ENCODE peak calls at places on chromosomes 4 and X, in seven cellular contexts. R is stimulated activated CD8-positive, alpha-beta memory T cell treated with anti-CD3 and anti-CD28 coated beads, Interleukin-15, amount 100 ng/mL, for 24 hours; G is AML-193; J is heart right ventricle; P is Daoy; Z is T-helper 17 cell; U is AG20443. Y is an unnamed sample.

GRCh38 chrX:120311632-120312000 is 355 bp upstream of the TMEM255A start:
- DNase-seq in Z (no peak), G (no peak), U (no peak), J (no peak), R (no peak), P (peak), Y (no peak)

GRCh38 chrX:118554511-118554910 is 58.9 kb downstream of the DOCK11 start:
- DNase-seq in R (no peak), P (no peak), G (no peak), U (no peak), J (no peak), Z (no peak), Y (no peak)

GRCh38 chrX:68881911-68882310 is 53.1 kb downstream of the EFNB1 start:
- DNase-seq in R (no peak), P (no peak), G (no peak), Z (no peak), J (no peak), U (no peak), Y (no peak)

GRCh38 chr4:121951570-121952110 is at the start of gene TRPC3:
- DNase-seq in R (peak), U (peak), Z (peak), P (peak), J (no peak), G (no peak), Y (peak)

GRCh38 chr4:41426523-41426922 is 111.4 kb upstream of the LIMCH1 start:
- DNase-seq in G (no peak), R (no peak), Z (no peak), P (no peak), U (no peak), J (no peak), Y (no peak)

GRCh38 chr4:123587983-123588494 is 191.4 kb downstream of the SPRY1 start:
- DNase-seq in G (no peak), J (peak), Z (no peak), P (peak), U (peak), R (no peak), Y (no peak)

GRCh38 chrX:119537487-119537886 is 27.7 kb downstream of the STEEP1 start:
- DNase-seq in Z (no peak), R (no peak), P (no peak), U (no peak), G (no peak), J (no peak), Y (no peak)

GRCh38 chrX:153761863-153762262 is 2.2 kb upstream of the PLXNB3 start:
- DNase-seq in Z (no peak), P (no peak), J (no peak), G (no peak), U (no peak), R (no peak), Y (no peak)

GRCh38 chr4:77240469-77241066 is 83.6 kb downstream of the CCNG2 start:
- DNase-seq in G (peak), Z (peak), R (peak), J (peak), U (peak), P (peak), Y (peak)

GRCh38 chr4:77040265-77040664 is 35.5 kb downstream of the CCNI start:
- DNase-seq in R (no peak), J (no peak), P (peak), Z (no peak), G (no peak), U (peak), Y (no peak)

GRCh38 chrX:155888139-155888538 is 7.0 kb downstream of the VAMP7 start:
- DNase-seq in J (no peak), G (peak), Z (no peak), P (peak), U (peak), R (no peak), Y (no peak)

GRCh38 chrX:142616636-142617035 is 409.1 kb upstream of the SPANXN4 start:
- DNase-seq in U (no peak), Z (no peak), J (no peak), R (no peak), G (no peak), P (no peak), Y (no peak)